ENCODE peak calls at places on chromosome 9, in six cellular contexts. O, T, E, Q, W and K are unnamed samples.

GRCh38 chr9:128420651-128421473 is at the start of gene CERCAM:
- DNase-seq in W (peak; percentile 24), T (peak; percentile 36), E (peak; percentile 81), Q (no peak), O (peak; percentile 69), K (no peak)

GRCh38 chr9:131545003-131545785 is at the start of gene PRRT1B:
- DNase-seq in Q (no peak), E (no peak), O (no peak), W (no peak), T (no peak), K (no peak)

GRCh38 chr9:87596862-87597261 is 99.2 kb downstream of the DAPK1 start:
- DNase-seq in O (no peak), T (no peak), E (no peak), Q (no peak), W (no peak), K (no peak)

GRCh38 chr9:87149794-87150193 is 202.5 kb upstream of the GAS1 start:
- DNase-seq in W (no peak), O (peak; percentile 79), Q (no peak), E (no peak), T (no peak), K (no peak)

GRCh38 chr9:115167175-115167574 is 49.2 kb upstream of the TNC start:
- DNase-seq in E (no peak), Q (no peak), O (peak; percentile 98), T (peak; percentile 82), W (no peak), K (no peak)

GRCh38 chr9:135046156-135047025 is 41.1 kb upstream of the OLFM1 start:
- DNase-seq in E (no peak), O (no peak), Q (no peak), T (no peak), W (no peak), K (no peak)

GRCh38 chr9:38347946-38348345 is 44.6 kb upstream of the ALDH1B1 start:
- DNase-seq in W (no peak), T (no peak), E (no peak), Q (no peak), O (no peak), K (no peak)

GRCh38 chr9:113588242-113588810 is 124.8 kb downstream of the RGS3 start:
- DNase-seq in Q (no peak), T (no peak), E (no peak), O (no peak), W (no peak), K (no peak)

GRCh38 chr9:16031971-16032370 is 479.1 kb downstream of the CCDC171 start:
- DNase-seq in W (no peak), O (peak; percentile 40), E (no peak), Q (no peak), T (peak; percentile 38), K (no peak)

GRCh38 chr9:134781895-134782294 is 98.7 kb upstream of the FCN2 start:
- DNase-seq in W (no peak), O (no peak), T (no peak), E (peak; percentile 54), Q (no peak), K (no peak)

GRCh38 chr9:76732341-76732958 is 31.8 kb upstream of the PCA3 start:
- DNase-seq in T (no peak), W (no peak), Q (no peak), O (no peak), E (no peak), K (no peak)

GRCh38 chr9:101671567-101671966 is 66.9 kb downstream of the GRIN3A start:
- DNase-seq in E (no peak), Q (no peak), W (no peak), T (no peak), O (no peak), K (no peak)

GRCh38 chr9:127197861-127198430 is 66.6 kb upstream of the GARNL3 start:
- DNase-seq in O (no peak), T (no peak), E (no peak), Q (no peak), W (no peak), K (no peak)

GRCh38 chr9:93088656-93089015 is 7.4 kb upstream of the CARD19 start:
- DNase-seq in W (no peak), Q (no peak), O (no peak), T (no peak), E (no peak), K (no peak)

GRCh38 chr9:121960665-121961064 is 132.4 kb downstream of the TTLL11 start:
- DNase-seq in E (no peak), T (no peak), W (no peak), Q (no peak), O (no peak), K (no peak)

GRCh38 chr9:69097053-69097452 is 61.5 kb downstream of the FXN start:
- DNase-seq in O (peak; percentile 87), Q (no peak), W (no peak), T (peak; percentile 93), E (no peak), K (no peak)

GRCh38 chr9:35679766-35680330 is 6.1 kb downstream of the CA9 start:
- DNase-seq in Q (no peak), T (no peak), E (no peak), W (no peak), O (peak; percentile 67), K (no peak)

GRCh38 chr9:122379340-122379739 is 8.5 kb downstream of the PTGS1 start:
- DNase-seq in Q (no peak), W (peak; percentile 61), E (no peak), T (no peak), O (no peak), K (no peak)

GRCh38 chr9:135053133-135053532 is 34.3 kb upstream of the OLFM1 start:
- DNase-seq in W (no peak), O (no peak), E (no peak), T (no peak), Q (no peak), K (no peak)

GRCh38 chr9:37424204-37424685 is 1.7 kb downstream of the GRHPR start:
- DNase-seq in E (no peak), O (no peak), W (no peak), T (no peak), Q (no peak), K (no peak)

GRCh38 chr9:93427655-93428379 is 23.7 kb upstream of the FAM120A start:
- DNase-seq in T (no peak), W (no peak), O (no peak), Q (no peak), E (peak; percentile 35), K (no peak)

GRCh38 chr9:11045589-11045988 is 432.8 kb upstream of the PTPRD start:
- DNase-seq in E (no peak), O (no peak), W (no peak), T (no peak), Q (no peak), K (no peak)

GRCh38 chr9:137368431-137369110 is 54.4 kb downstream of the EXD3 start:
- DNase-seq in O (no peak), Q (no peak), W (no peak), E (no peak), T (no peak), K (no peak)

GRCh38 chr9:96509026-96509425 is 59.1 kb downstream of the HABP4 start:
- DNase-seq in T (no peak), W (no peak), O (peak; percentile 15), Q (no peak), E (no peak), K (no peak)

GRCh38 chr9:26801772-26802171 is 90.8 kb downstream of the CAAP1 start:
- DNase-seq in W (no peak), Q (no peak), O (no peak), T (no peak), E (no peak), K (no peak)

GRCh38 chr9:68685770-68686169 is 19.3 kb upstream of the PIP5K1B start:
- DNase-seq in W (peak; percentile 68), E (no peak), T (no peak), O (no peak), Q (no peak), K (no peak)

GRCh38 chr9:108002296-108003056 is 512.9 kb upstream of the KLF4 start:
- DNase-seq in Q (no peak), T (no peak), E (no peak), W (no peak), O (no peak), K (no peak)

GRCh38 chr9:70535546-70536323 is 121.3 kb upstream of the KLF9 start:
- DNase-seq in T (peak; percentile 9), W (no peak), O (no peak), Q (no peak), E (no peak), K (no peak)

GRCh38 chr9:447230-448025 is 232.8 kb downstream of the DOCK8 start:
- DNase-seq in Q (peak; percentile 66), W (peak; percentile 23), T (peak; percentile 97), E (no peak), O (no peak), K (no peak)

GRCh38 chr9:91241909-91242308 is 119.8 kb downstream of the AUH start:
- DNase-seq in O (no peak), T (no peak), Q (no peak), W (no peak), E (no peak), K (no peak)

GRCh38 chr9:13480688-13481087 is 201.2 kb upstream of the MPDZ start:
- DNase-seq in O (peak; percentile 1), W (no peak), Q (no peak), E (no peak), T (peak; percentile 32), K (no peak)

GRCh38 chr9:112836394-112836793 is 54.3 kb downstream of the SLC46A2 start:
- DNase-seq in T (no peak), Q (no peak), E (no peak), W (no peak), O (no peak), K (no peak)

GRCh38 chr9:113350338-113350672 is 964 bp downstream of the BSPRY start:
- DNase-seq in O (no peak), W (no peak), Q (no peak), E (no peak), T (no peak), K (no peak)

GRCh38 chr9:130860458-130861316 is 25.6 kb downstream of the ABL1 start:
- DNase-seq in W (no peak), Q (no peak), O (peak; percentile 98), T (no peak), E (no peak), K (peak; percentile 24)

GRCh38 chr9:109586993-109587392 is 88.9 kb upstream of the PTPN3 start:
- DNase-seq in W (no peak), T (no peak), O (no peak), E (no peak), Q (no peak), K (no peak)

GRCh38 chr9:27365977-27366376 is 69.0 kb upstream of the EQTN start:
- DNase-seq in W (no peak), Q (no peak), O (no peak), E (no peak), T (no peak), K (no peak)

GRCh38 chr9:133955821-133956411 is 36.2 kb downstream of the VAV2 start:
- DNase-seq in W (no peak), E (peak; percentile 60), Q (peak; percentile 6), O (peak; percentile 11), T (no peak), K (no peak)

GRCh38 chr9:76465442-76466298 is 6.7 kb downstream of the GCNT1 start:
- DNase-seq in O (no peak), T (no peak), E (no peak), W (no peak), Q (no peak), K (no peak)

GRCh38 chr9:137458194-137459146 is 664 bp downstream of the NSMF start:
- DNase-seq in E (peak; percentile 47), T (no peak), W (peak; percentile 67), Q (no peak), O (peak; percentile 36), K (no peak)

GRCh38 chr9:84439253-84439652 is 98.7 kb upstream of the SLC28A3 start:
- DNase-seq in T (no peak), Q (no peak), E (no peak), W (no peak), O (peak; percentile 2), K (no peak)